ENCODE peak calls at places on chromosomes 2 and 18, in six cellular contexts. I is A172; N is activated CD4-positive, CD25-positive, alpha-beta regulatory T cell; F is A549; T is stimulated activated CD4-positive, alpha-beta T cell treated with anti-CD3 and anti-CD28 coated beads, Interleukin-15, amount 100 ng/mL, for 24 hours; Q is H9. H is an unnamed sample.

GRCh38 chr2:27494284-27494943 is 586 bp downstream of the FNDC4 start:
- DNase-seq in T (peak; percentile 7), Q (peak; percentile 43), I (no peak), F (no peak), N (no peak), H (no peak)

GRCh38 chr2:196170681-196171247 is 614 bp downstream of the STK17B start:
- DNase-seq in I (peak; percentile 53), N (no peak), F (no peak), T (no peak), Q (peak; percentile 29), H (no peak)

GRCh38 chr2:31189141-31189540 is 28.2 kb downstream of the CAPN14 start:
- DNase-seq in F (no peak), Q (no peak), I (no peak), T (no peak), N (no peak), H (no peak)

GRCh38 chr2:201500534-201500933 is 49.0 kb downstream of the STRADB start:
- DNase-seq in I (peak; percentile 13), Q (no peak), T (no peak), F (no peak), N (no peak), H (no peak)

GRCh38 chr2:181106789-181107418 is 126.5 kb downstream of the UBE2E3 start:
- DNase-seq in I (peak; percentile 90), Q (no peak), T (no peak), F (peak; percentile 7), N (no peak), H (no peak)

GRCh38 chr18:13461488-13461887 is 242.9 kb downstream of the LDLRAD4 start:
- DNase-seq in Q (no peak), T (no peak), N (no peak), F (no peak), I (no peak), H (no peak)

GRCh38 chr18:489244-490023 is 11.1 kb downstream of the COLEC12 start:
- DNase-seq in T (no peak), N (no peak), Q (no peak), I (peak; percentile 56), F (no peak), H (no peak)

GRCh38 chr18:32093523-32093922 is 1.8 kb downstream of the RNF138 start:
- DNase-seq in N (no peak), I (no peak), Q (no peak), F (peak; percentile 11), T (peak; percentile 22), H (no peak)

GRCh38 chr18:61637905-61638304 is 254.9 kb downstream of the RNF152 start:
- DNase-seq in N (no peak), F (no peak), Q (peak; percentile 55), T (no peak), I (no peak), H (peak; percentile 74)

GRCh38 chr2:166775176-166775575 is 113.1 kb upstream of the XIRP2 start:
- DNase-seq in I (no peak), Q (no peak), T (no peak), F (no peak), N (no peak), H (no peak)

GRCh38 chr2:230131366-230131765 is 62.6 kb upstream of the SLC16A14 start:
- DNase-seq in Q (no peak), I (no peak), T (no peak), F (no peak), N (no peak), H (no peak)

GRCh38 chr2:128635361-128635900 is 316.8 kb upstream of the HS6ST1 start:
- DNase-seq in F (no peak), I (no peak), T (no peak), Q (peak; percentile 29), N (no peak), H (no peak)

GRCh38 chr2:62884514-62884913 is 166.1 kb upstream of the OTX1 start:
- DNase-seq in F (no peak), Q (no peak), T (no peak), I (peak; percentile 49), N (no peak), H (no peak)

GRCh38 chr18:46706968-46707367 is 49.9 kb downstream of the ST8SIA5 start:
- DNase-seq in Q (no peak), T (no peak), F (no peak), I (no peak), N (no peak), H (no peak)

GRCh38 chr2:3492951-3493609 is 26.3 kb downstream of the ADI1 start:
- DNase-seq in T (no peak), N (no peak), Q (no peak), F (no peak), I (no peak), H (no peak)

GRCh38 chr2:33209976-33210375 is 263.2 kb downstream of the LTBP1 start:
- DNase-seq in Q (no peak), F (no peak), N (no peak), I (no peak), T (no peak), H (no peak)

GRCh38 chr2:224031358-224031970 is 7.6 kb downstream of the SERPINE2 start:
- DNase-seq in I (peak; percentile 38), N (no peak), T (no peak), F (no peak), Q (peak; percentile 45), H (no peak)

GRCh38 chr2:111017909-111018308 is 102.8 kb upstream of the BCL2L11 start:
- DNase-seq in Q (no peak), F (no peak), I (no peak), N (no peak), T (no peak), H (no peak)

GRCh38 chr2:162566666-162567065 is 222.7 kb downstream of the GCA start:
- DNase-seq in Q (no peak), N (no peak), I (no peak), F (no peak), T (no peak), H (no peak)

GRCh38 chr2:33570681-33571080 is 28.4 kb downstream of the FAM98A start:
- DNase-seq in F (no peak), T (no peak), Q (no peak), I (no peak), N (no peak), H (no peak)

GRCh38 chr2:28231110-28231621 is 161.5 kb upstream of the FOSL2 start:
- DNase-seq in I (peak; percentile 46), Q (no peak), F (no peak), N (no peak), T (no peak), H (no peak)

GRCh38 chr18:13465476-13465875 is 246.9 kb downstream of the LDLRAD4 start:
- DNase-seq in T (no peak), Q (no peak), N (no peak), F (no peak), I (no peak), H (no peak)

GRCh38 chr2:164661349-164661748 is 40.1 kb upstream of the GRB14 start:
- DNase-seq in N (no peak), Q (no peak), T (no peak), I (no peak), F (no peak), H (no peak)

H was measured in iPS DF 19.7.